ENCODE peak calls at places on chromosomes 3 and 15, in four cellular contexts. Z, K, W and H are unnamed samples.

GRCh38 chr15:74168673-74169274 is 4.7 kb upstream of the ISLR start:
- DNase-seq in Z (no peak), K (no peak), W (no peak), H (no peak)

GRCh38 chr15:42858999-42859789 is 61.4 kb downstream of the TTBK2 start:
- DNase-seq in Z (peak), K (no peak), W (no peak), H (no peak)

GRCh38 chr15:100783296-100783695 is 96.3 kb upstream of the ALDH1A3 start:
- DNase-seq in Z (no peak), K (no peak), W (no peak), H (no peak)

GRCh38 chr3:14360123-14360881 is 42.1 kb upstream of the SLC6A6 start:
- DNase-seq in Z (peak), K (no peak), W (peak), H (no peak)

GRCh38 chr3:185825639-185826481 is 1.0 kb upstream of the IGF2BP2 start:
- DNase-seq in Z (no peak), K (no peak), W (no peak), H (peak)

GRCh38 chr3:7504886-7505775 is 644.2 kb downstream of the GRM7 start:
- DNase-seq in Z (peak), K (peak), W (peak), H (peak)

GRCh38 chr3:125990253-125990970 is 21.4 kb downstream of the ROPN1B start:
- DNase-seq in Z (peak), K (peak), W (peak), H (peak)

GRCh38 chr15:62242999-62243398 is 77.9 kb upstream of the C2CD4B start:
- DNase-seq in Z (no peak), K (no peak), W (no peak), H (no peak)

GRCh38 chr3:3127432-3128010 is 781 bp downstream of the TRNT1 start:
- DNase-seq in Z (peak), K (no peak), W (peak), H (peak)

GRCh38 chr3:151226088-151226563 is 23.1 kb upstream of the GPR171 start:
- DNase-seq in Z (peak), K (no peak), W (peak), H (peak)

GRCh38 chr3:114213669-114214541 is 23.5 kb downstream of the ZNF80 start:
- DNase-seq in Z (peak), K (no peak), W (no peak), H (peak)

GRCh38 chr3:33898901-33899300 is 100.5 kb downstream of the PDCD6IP start:
- DNase-seq in Z (no peak), K (no peak), W (no peak), H (no peak)

GRCh38 chr3:45226206-45226915 is at the start of gene TMEM158:
- DNase-seq in Z (peak), K (no peak), W (peak), H (peak)

GRCh38 chr3:45225465-45226205 is 452 bp downstream of the TMEM158 start:
- DNase-seq in Z (peak), K (no peak), W (no peak), H (no peak)

GRCh38 chr3:45227131-45227819 is 1.2 kb upstream of the TMEM158 start:
- DNase-seq in Z (peak), K (no peak), W (no peak), H (no peak)

GRCh38 chr3:45223889-45224730 is 2.0 kb downstream of the TMEM158 start:
- DNase-seq in Z (peak), K (no peak), W (no peak), H (peak)

GRCh38 chr3:45224824-45225464 is 1.1 kb downstream of the TMEM158 start:
- DNase-seq in Z (peak), K (no peak), W (peak), H (no peak)
- TF ChIP-seq EZH2 in Z (no peak), K (no peak), W (no peak), H (no peak)

DNA sequence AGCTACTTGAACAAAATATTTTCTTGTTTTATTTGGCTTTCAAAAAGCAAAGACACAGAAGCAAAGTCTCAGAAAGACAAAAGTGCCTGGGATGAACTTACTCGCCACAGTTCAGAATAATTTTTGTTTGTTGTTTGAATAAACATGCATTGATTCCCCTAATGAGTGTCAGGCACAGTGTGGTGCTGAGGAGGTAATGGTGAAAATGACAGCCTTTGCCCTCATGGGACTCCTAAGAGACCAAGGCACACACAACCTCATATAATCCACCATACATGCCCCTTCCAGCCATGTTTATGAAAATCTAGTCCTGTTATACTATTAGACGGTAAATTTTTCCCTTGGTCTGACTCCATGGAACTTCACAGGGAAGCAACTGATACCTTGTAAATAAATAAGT is 2.5 kb downstream of the GOLIM4 start:
- DNase-seq in Z (no peak), K (no peak), W (no peak), H (no peak)
- H3K4me3 ChIP-seq in Z (peak), K (no peak), W (peak), H (no peak)

GRCh38 chr3:181726351-181727121 is 14.8 kb downstream of the SOX2 start:
- DNase-seq in Z (peak), K (no peak), W (no peak), H (no peak)

GRCh38 chr3:181728470-181728869 is 16.7 kb downstream of the SOX2 start:
- DNase-seq in Z (no peak), K (no peak), W (peak), H (peak)

GRCh38 chr3:181729071-181729915 is 17.6 kb downstream of the SOX2 start:
- DNase-seq in Z (peak), K (no peak), W (no peak), H (no peak)

GRCh38 chr3:181725830-181726229 is 14.1 kb downstream of the SOX2 start:
- DNase-seq in Z (no peak), K (no peak), W (no peak), H (no peak)

DNA sequence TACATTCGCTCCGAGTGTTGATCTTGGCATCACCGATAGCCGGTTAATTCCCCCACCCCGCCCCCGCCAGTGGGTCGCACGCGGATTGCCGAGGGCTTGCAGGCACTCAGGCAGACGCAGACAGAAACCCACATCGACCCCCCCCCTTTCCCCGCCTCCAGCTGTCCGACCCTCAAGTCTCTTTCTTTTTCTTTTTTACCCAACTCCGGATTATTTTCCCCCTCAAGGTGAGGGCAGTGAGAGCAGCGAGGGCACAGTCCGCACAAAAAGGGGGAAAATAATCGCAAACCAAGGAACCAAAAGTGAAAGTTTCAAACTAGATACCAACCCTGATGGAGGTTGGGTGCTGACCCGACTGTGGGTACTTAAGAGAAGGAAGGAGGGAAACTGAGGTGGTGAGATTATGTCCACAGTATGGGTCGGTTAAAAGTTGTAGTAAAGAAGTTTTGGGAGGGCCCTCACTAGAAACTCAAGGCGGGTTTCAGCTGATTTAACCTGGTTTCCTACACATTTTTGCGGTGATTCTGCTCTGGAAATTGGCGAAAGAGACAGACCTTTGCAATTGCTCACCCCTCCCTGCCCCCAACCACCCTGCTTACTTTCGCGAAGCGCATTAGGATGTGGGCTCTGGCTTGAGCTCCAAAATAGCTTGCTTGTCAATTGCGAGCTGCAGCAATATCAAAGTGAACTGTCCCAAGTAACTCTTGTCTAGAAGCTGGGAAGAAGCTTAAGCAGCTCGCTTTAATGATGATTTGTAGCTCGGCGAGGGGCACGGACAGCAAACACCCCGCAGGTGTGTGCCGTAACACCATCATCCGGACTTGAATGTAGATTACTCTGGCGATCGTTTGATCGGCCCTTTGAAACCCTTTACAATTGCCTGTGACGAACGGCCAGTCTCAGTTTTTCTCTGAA is 15.7 kb downstream of the SOX2 start:
- DNase-seq in Z (peak), K (no peak), W (no peak), H (no peak)
- TF ChIP-seq EZH2 in Z (no peak), K (no peak), W (no peak), H (no peak)

DNA sequence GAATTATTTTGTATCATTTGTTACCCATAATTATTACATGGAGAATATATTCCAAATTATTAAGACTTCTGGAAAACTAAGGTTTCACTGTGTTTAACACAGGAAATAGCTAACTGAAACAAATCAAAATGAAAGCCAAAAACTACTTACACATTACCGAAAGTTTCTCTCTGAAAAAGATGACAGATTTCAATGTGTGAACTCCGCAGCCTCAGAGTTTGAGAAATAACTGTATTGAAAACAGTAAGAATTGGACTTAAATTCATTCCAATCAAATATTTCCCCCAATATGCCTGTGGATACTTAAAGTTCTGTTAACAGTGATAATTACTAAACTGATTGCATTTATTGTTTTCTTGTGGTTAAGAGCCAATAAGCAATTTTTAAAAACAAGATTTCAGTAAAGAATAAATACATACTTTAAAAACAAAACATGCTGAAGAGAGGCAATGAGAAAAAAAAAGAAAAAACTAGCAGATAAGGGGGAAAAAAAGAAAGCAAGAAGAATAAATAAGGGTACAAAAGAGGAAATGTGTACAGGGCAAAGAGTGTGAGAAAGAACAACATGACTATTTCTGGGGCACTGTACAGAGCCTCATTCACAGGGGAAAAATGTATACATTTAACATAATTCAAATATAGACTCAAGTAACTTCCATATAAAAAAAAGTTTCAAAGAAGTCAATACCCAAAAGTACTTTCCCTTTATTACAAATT is 30.7 kb downstream of the DENND4A start:
- DNase-seq in Z (no peak), K (no peak), W (no peak), H (no peak)
- H3K4me3 ChIP-seq in Z (no peak), K (no peak), W (no peak), H (no peak)

DNA sequence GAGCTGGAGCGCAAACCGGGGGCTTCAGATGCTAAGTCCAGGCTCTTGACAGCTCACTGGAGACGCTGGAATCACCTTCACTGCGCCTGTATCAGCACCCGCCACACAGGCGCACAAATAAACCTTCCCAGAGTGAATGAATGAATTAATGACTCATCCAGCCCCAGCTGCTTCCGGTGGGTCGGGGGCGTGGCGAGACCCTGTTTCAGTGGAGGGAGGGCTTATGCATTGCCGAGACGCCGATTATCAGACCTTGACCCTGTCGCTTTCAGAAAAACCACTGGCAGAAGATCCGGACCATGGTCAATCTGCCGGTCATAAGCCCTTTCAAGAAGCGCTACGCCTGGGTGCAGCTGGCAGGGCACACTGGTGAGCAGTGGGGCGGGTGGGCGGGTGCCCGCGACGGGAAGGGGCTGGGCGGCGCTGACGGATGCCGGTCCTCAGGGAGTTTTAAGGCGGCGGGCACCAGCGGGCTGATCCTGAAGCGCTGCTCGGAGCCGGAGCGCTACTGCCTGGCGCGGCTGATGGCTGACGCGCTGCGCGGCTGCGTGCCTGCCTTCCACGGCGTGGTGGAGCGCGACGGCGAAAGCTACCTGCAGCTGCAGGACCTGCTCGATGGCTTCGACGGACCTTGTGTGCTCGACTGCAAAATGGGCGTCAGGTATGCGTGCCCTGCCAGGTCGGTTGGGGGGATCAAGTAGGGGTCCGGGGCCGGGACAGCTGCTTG is 7.7 kb downstream of the ITPKA start:
- DNase-seq in Z (no peak), K (no peak), W (no peak), H (no peak)
- TF ChIP-seq EZH2 in Z (no peak), K (no peak), W (no peak), H (no peak)

DNA sequence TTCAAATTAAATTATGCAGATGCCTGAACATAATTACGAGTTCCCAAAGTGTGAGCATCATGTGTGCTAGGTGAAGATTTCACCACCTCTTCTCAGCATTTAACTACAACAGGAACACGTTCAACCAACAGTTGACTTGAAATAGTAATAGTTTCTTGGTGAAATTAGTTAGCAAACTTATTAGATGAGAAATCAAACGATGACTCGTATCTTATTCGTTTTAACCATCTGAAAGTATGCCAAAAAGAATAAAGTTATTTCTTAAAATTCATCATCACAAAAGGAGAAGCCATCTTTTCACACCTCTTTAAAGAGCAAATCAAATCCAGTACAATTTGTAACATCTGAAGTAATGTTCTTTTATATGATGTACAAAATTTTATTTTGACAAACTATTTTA is 2.3 kb downstream of the BNC1 start:
- DNase-seq in Z (no peak), K (no peak), W (no peak), H (no peak)
- H3K4me3 ChIP-seq in Z (peak), K (no peak), W (no peak), H (no peak)

GRCh38 chr15:52689562-52689961 is 10.4 kb upstream of the ATOSA start:
- DNase-seq in Z (no peak), K (no peak), W (no peak), H (no peak)
- TF ChIP-seq EZH2 in Z (no peak), K (no peak), W (no peak), H (no peak)

GRCh38 chr3:172071780-172072179 is 32.4 kb downstream of the FNDC3B start:
- DNase-seq in Z (no peak), K (no peak), W (no peak), H (no peak)

GRCh38 chr3:172070799-172071198 is 31.4 kb downstream of the FNDC3B start:
- DNase-seq in Z (no peak), K (no peak), W (no peak), H (no peak)

GRCh38 chr3:172069473-172069872 is 30.1 kb downstream of the FNDC3B start:
- DNase-seq in Z (no peak), K (no peak), W (no peak), H (no peak)

GRCh38 chr3:172068977-172069376 is 29.6 kb downstream of the FNDC3B start:
- DNase-seq in Z (no peak), K (no peak), W (no peak), H (no peak)

GRCh38 chr3:172070269-172070668 is 30.9 kb downstream of the FNDC3B start:
- DNase-seq in Z (no peak), K (no peak), W (no peak), H (no peak)
- H3K4me3 ChIP-seq in Z (no peak), K (no peak), W (no peak), H (no peak)

GRCh38 chr15:99100245-99101173 is 4.4 kb upstream of the SYNM start:
- DNase-seq in Z (peak), K (peak), W (peak), H (peak)
- TF ChIP-seq EZH2 in Z (no peak), K (no peak), W (no peak), H (no peak)

GRCh38 chr15:41605566-41605965 is 46.6 kb downstream of the TYRO3 start:
- DNase-seq in Z (no peak), K (no peak), W (peak), H (no peak)

GRCh38 chr15:41607033-41607432 is 48.0 kb downstream of the TYRO3 start:
- DNase-seq in Z (peak), K (no peak), W (no peak), H (peak)

GRCh38 chr15:41603411-41603935 is 44.5 kb downstream of the TYRO3 start:
- DNase-seq in Z (no peak), K (no peak), W (no peak), H (no peak)

GRCh38 chr15:41609123-41609522 is 50.1 kb downstream of the TYRO3 start:
- DNase-seq in Z (no peak), K (no peak), W (no peak), H (no peak)

DNA sequence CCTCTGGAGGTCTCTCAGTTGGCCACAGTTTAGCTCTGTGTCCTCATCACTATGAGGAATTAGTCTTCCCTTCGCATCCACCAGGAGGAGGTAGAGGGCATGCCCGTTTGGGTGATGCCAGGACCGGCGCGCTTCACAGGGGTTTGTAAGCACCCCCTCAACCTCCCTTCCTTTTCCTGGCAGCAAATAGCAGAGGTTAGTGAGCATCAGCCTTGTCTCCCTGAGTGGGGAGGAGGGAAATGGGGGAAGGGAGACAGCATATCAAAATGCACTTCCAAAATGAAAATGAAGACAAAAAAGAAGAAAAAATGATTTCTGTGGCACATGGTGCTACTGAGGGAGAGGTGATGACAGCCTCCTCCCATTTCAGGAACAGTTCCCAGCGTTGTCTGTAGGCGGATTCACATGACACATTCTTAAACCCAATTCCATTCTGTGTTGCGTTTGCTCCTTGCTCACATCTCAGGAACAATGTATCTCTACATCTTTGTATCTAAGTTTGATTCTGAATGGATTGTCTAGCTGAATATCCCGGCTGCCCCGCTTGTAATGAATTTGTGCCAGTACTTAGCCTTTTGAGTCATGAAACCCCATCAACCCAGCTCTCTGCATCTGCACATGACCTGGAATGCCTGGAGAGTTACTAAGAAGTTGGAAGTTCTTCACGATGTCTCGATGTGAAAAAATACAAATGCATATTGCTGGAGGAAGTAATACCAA is 45.1 kb downstream of the TYRO3 start:
- DNase-seq in Z (peak), K (peak), W (peak), H (peak)
- H3K4me3 ChIP-seq in Z (peak), K (peak), W (peak), H (peak)